ENCODE peak calls at places on chromosomes 2 and 18, in seven cellular contexts. Z is DMS153, E is EH, M is myocyte, N is Daoy, A is AML-193, P is HFF-Myc. Y is an unnamed sample.

GRCh38 chr2:227717687-227718567 is at the start of gene SLC19A3:
- DNase-seq in P (peak; percentile 4), N (peak; percentile 84), Z (no peak), M (peak; percentile 64), E (peak; percentile 76), A (no peak), Y (peak; percentile 30)

GRCh38 chr2:223549215-223549614 is 52.9 kb downstream of the SCG2 start:
- DNase-seq in N (peak; percentile 91), P (peak; percentile 96), A (no peak), Z (peak; percentile 20), E (peak; percentile 98), M (peak; percentile 23), Y (peak; percentile 96)

GRCh38 chr2:215749092-215749957 is 264.0 kb downstream of the MREG start:
- DNase-seq in A (no peak), Z (no peak), M (peak; percentile 58), N (no peak), P (no peak), E (peak; percentile 45), Y (no peak)

GRCh38 chr2:23497063-23497462 is 112.1 kb downstream of the KLHL29 start:
- DNase-seq in N (peak; percentile 95), M (peak; percentile 84), P (no peak), E (peak; percentile 59), Z (no peak), A (peak; percentile 82), Y (no peak)

GRCh38 chr2:85712849-85713612 is 18.9 kb downstream of the GNLY start:
- DNase-seq in A (no peak), E (peak; percentile 48), N (peak; percentile 45), P (no peak), M (peak; percentile 43), Z (no peak), Y (no peak)

GRCh38 chr2:95053543-95053942 is 28.0 kb downstream of the MAL start:
- DNase-seq in E (no peak), A (no peak), M (peak; percentile 25), N (peak; percentile 33), Z (no peak), P (no peak), Y (peak; percentile 25)

GRCh38 chr2:20972792-20973565 is 70.9 kb downstream of the APOB start:
- DNase-seq in Z (no peak), M (no peak), E (no peak), N (no peak), A (no peak), P (no peak), Y (no peak)

GRCh38 chr18:26719909-26720308 is 145.6 kb downstream of the AQP4 start:
- DNase-seq in N (no peak), A (peak; percentile 27), Z (peak; percentile 25), M (no peak), P (no peak), E (no peak), Y (no peak)

GRCh38 chr2:227320305-227321094 is 4.6 kb upstream of the MFF start:
- DNase-seq in N (no peak), Z (no peak), P (no peak), A (no peak), M (no peak), E (no peak), Y (no peak)

GRCh38 chr2:177598321-177598922 is 205.8 kb downstream of the AGPS start:
- DNase-seq in P (peak; percentile 43), A (no peak), E (peak; percentile 27), N (no peak), M (peak; percentile 79), Z (no peak), Y (peak; percentile 78)

Y was measured in NCI-H69.